ENCODE peak calls at places on chromosomes 6 and 20, in eight cellular contexts. One of them, this sample, is unnamed.

GRCh38 chr6:9116026-9116425 is 680.7 kb upstream of the SLC35B3 start:
- DNase-seq in endothelial cell: no peak
- DNase-seq in PC-3: peak; percentile 12
- DNase-seq in fibroblast of villous mesenchyme: peak; percentile 5
- DNase-seq in foreskin keratinocyte: no peak
- DNase-seq in HFFc6: peak; percentile 69
- DNase-seq in psoas muscle: no peak
- DNase-seq in GM23338: no peak
- DNase-seq in this sample: no peak

GRCh38 chr20:44651507-44652373 is at the start of gene ADA:
- DNase-seq in endothelial cell: peak; percentile 58
- DNase-seq in PC-3: peak; percentile 65
- DNase-seq in fibroblast of villous mesenchyme: peak; percentile 53
- DNase-seq in foreskin keratinocyte: peak; percentile 58
- DNase-seq in HFFc6: no peak
- DNase-seq in psoas muscle: peak; percentile 71
- DNase-seq in GM23338: peak; percentile 71
- DNase-seq in this sample: peak; percentile 77

GRCh38 chr20:15475483-15475882 is 1097.8 kb downstream of the KIF16B start:
- DNase-seq in endothelial cell: no peak
- DNase-seq in PC-3: peak; percentile 24
- DNase-seq in fibroblast of villous mesenchyme: no peak
- DNase-seq in foreskin keratinocyte: peak; percentile 50
- DNase-seq in HFFc6: no peak
- DNase-seq in psoas muscle: no peak
- DNase-seq in GM23338: no peak
- DNase-seq in this sample: peak; percentile 17

GRCh38 chr6:15879372-15880261 is 216.8 kb upstream of the DTNBP1 start:
- DNase-seq in endothelial cell: no peak
- DNase-seq in PC-3: peak; percentile 56
- DNase-seq in fibroblast of villous mesenchyme: peak; percentile 86
- DNase-seq in foreskin keratinocyte: peak; percentile 60
- DNase-seq in HFFc6: no peak
- DNase-seq in psoas muscle: peak; percentile 71
- DNase-seq in GM23338: no peak
- DNase-seq in this sample: no peak

GRCh38 chr6:109073344-109074235 is 21.1 kb downstream of the SESN1 start:
- DNase-seq in endothelial cell: peak; percentile 37
- DNase-seq in PC-3: peak; percentile 74
- DNase-seq in fibroblast of villous mesenchyme: peak; percentile 86
- DNase-seq in foreskin keratinocyte: peak; percentile 48
- DNase-seq in HFFc6: peak; percentile 60
- DNase-seq in psoas muscle: no peak
- DNase-seq in GM23338: peak; percentile 86
- DNase-seq in this sample: peak; percentile 41

GRCh38 chr6:150907385-150907784 is 41.9 kb downstream of the MTHFD1L start:
- DNase-seq in endothelial cell: no peak
- DNase-seq in PC-3: no peak
- DNase-seq in fibroblast of villous mesenchyme: no peak
- DNase-seq in foreskin keratinocyte: no peak
- DNase-seq in HFFc6: no peak
- DNase-seq in psoas muscle: no peak
- DNase-seq in GM23338: no peak
- DNase-seq in this sample: no peak

GRCh38 chr20:47847882-47848485 is 62.7 kb upstream of the SULF2 start:
- DNase-seq in endothelial cell: no peak
- DNase-seq in PC-3: peak; percentile 38
- DNase-seq in fibroblast of villous mesenchyme: no peak
- DNase-seq in foreskin keratinocyte: no peak
- DNase-seq in HFFc6: no peak
- DNase-seq in psoas muscle: no peak
- DNase-seq in GM23338: no peak
- DNase-seq in this sample: no peak

GRCh38 chr6:106194949-106195919 is 109.1 kb downstream of the PRDM1 start:
- DNase-seq in endothelial cell: no peak
- DNase-seq in PC-3: peak; percentile 74
- DNase-seq in fibroblast of villous mesenchyme: peak; percentile 49
- DNase-seq in foreskin keratinocyte: peak; percentile 99
- DNase-seq in HFFc6: peak; percentile 58
- DNase-seq in psoas muscle: no peak
- DNase-seq in GM23338: no peak
- DNase-seq in this sample: no peak

GRCh38 chr20:38434770-38435554 is at the start of gene SNHG17:
- DNase-seq in endothelial cell: peak; percentile 90
- DNase-seq in PC-3: peak; percentile 94
- DNase-seq in fibroblast of villous mesenchyme: peak; percentile 95
- DNase-seq in foreskin keratinocyte: peak; percentile 82
- DNase-seq in HFFc6: peak; percentile 87
- DNase-seq in psoas muscle: peak; percentile 92
- DNase-seq in GM23338: peak; percentile 97
- DNase-seq in this sample: peak; percentile 93

GRCh38 chr20:38055294-38055693 is 21.7 kb downstream of the RPRD1B start:
- DNase-seq in endothelial cell: no peak
- DNase-seq in PC-3: no peak
- DNase-seq in fibroblast of villous mesenchyme: no peak
- DNase-seq in foreskin keratinocyte: no peak
- DNase-seq in HFFc6: no peak
- DNase-seq in psoas muscle: no peak
- DNase-seq in GM23338: no peak
- DNase-seq in this sample: no peak

GRCh38 chr20:25539742-25540201 is 45.6 kb downstream of the NINL start:
- DNase-seq in endothelial cell: no peak
- DNase-seq in PC-3: no peak
- DNase-seq in fibroblast of villous mesenchyme: peak; percentile 21
- DNase-seq in foreskin keratinocyte: no peak
- DNase-seq in HFFc6: no peak
- DNase-seq in psoas muscle: no peak
- DNase-seq in GM23338: no peak
- DNase-seq in this sample: no peak

GRCh38 chr6:107418118-107418517 is 41.2 kb downstream of the PDSS2 start:
- DNase-seq in endothelial cell: no peak
- DNase-seq in PC-3: peak; percentile 7
- DNase-seq in fibroblast of villous mesenchyme: no peak
- DNase-seq in foreskin keratinocyte: peak; percentile 8
- DNase-seq in HFFc6: peak; percentile 24
- DNase-seq in psoas muscle: no peak
- DNase-seq in GM23338: peak; percentile 77
- DNase-seq in this sample: no peak

GRCh38 chr6:4788953-4789584 is 12.9 kb downstream of the CDYL start:
- DNase-seq in endothelial cell: no peak
- DNase-seq in PC-3: no peak
- DNase-seq in fibroblast of villous mesenchyme: no peak
- DNase-seq in foreskin keratinocyte: no peak
- DNase-seq in HFFc6: no peak
- DNase-seq in psoas muscle: no peak
- DNase-seq in GM23338: peak; percentile 74
- DNase-seq in this sample: peak; percentile 31

GRCh38 chr6:157823523-157824370 is 701 bp downstream of the SNX9 start:
- DNase-seq in endothelial cell: peak; percentile 26
- DNase-seq in PC-3: peak; percentile 56
- DNase-seq in fibroblast of villous mesenchyme: peak; percentile 85
- DNase-seq in foreskin keratinocyte: peak; percentile 79
- DNase-seq in HFFc6: peak; percentile 43
- DNase-seq in psoas muscle: peak; percentile 40
- DNase-seq in GM23338: peak; percentile 49
- DNase-seq in this sample: peak; percentile 50
- TF ChIP-seq CTCF in endothelial cell: peak; percentile 20
- TF ChIP-seq CTCF in PC-3: no peak
- TF ChIP-seq CTCF in fibroblast of villous mesenchyme: no peak
- TF ChIP-seq CTCF in foreskin keratinocyte: peak; percentile 11
- TF ChIP-seq CTCF in HFFc6: peak; percentile 28
- TF ChIP-seq CTCF in psoas muscle: peak; percentile 22
- TF ChIP-seq CTCF in GM23338: peak; percentile 15
- TF ChIP-seq CTCF in this sample: no peak

GRCh38 chr20:57652865-57653545 is 32.8 kb upstream of the ZBP1 start:
- DNase-seq in endothelial cell: peak; percentile 1
- DNase-seq in PC-3: no peak
- DNase-seq in fibroblast of villous mesenchyme: no peak
- DNase-seq in foreskin keratinocyte: no peak
- DNase-seq in HFFc6: no peak
- DNase-seq in psoas muscle: no peak
- DNase-seq in GM23338: no peak
- DNase-seq in this sample: no peak
- TF ChIP-seq CTCF in endothelial cell: no peak
- TF ChIP-seq CTCF in PC-3: peak; percentile 19
- TF ChIP-seq CTCF in fibroblast of villous mesenchyme: no peak
- TF ChIP-seq CTCF in foreskin keratinocyte: no peak
- TF ChIP-seq CTCF in HFFc6: no peak
- TF ChIP-seq CTCF in psoas muscle: no peak
- TF ChIP-seq CTCF in GM23338: no peak
- TF ChIP-seq CTCF in this sample: no peak

DNA sequence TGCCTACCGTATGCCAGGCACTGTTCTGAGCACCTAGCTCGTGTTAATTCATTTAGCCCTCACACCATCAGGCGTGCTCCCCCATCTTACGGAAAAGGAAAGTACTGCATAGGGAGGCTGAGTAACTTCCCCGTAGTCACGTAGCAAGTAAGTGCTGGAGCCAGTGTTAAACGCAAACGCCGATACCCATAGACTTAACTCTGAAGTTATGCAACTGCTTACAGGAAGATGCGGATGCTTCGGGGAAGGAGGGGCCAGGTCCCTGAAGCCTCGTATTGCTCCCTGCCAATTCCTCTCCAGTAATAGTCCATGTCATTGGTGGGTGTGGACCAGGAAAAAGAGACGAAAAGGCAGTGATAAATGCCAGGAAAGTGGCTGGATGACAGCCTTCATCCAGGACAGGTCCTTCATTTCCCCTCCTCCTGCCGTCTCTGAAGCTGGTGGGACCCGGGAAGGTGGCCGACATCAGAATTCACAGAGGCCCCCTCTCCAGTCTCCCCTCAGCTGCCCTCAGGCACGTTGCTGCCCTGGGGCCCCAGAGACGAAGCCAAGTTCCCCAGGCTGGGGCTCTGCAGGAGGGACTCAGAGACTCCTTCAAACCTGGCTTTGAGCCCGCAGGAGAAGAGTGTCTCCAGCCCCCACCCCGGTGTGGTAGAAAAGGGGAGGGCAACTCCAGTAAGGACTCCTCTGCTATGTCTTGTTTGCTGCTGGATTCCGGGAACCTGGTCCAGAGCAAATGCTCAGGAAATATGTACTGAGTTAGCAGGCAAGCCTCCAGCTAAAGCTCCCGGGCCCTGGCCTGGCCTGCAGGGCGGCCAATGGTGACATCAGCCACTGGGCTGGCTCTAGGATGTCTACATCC is 37.7 kb downstream of the RAB44 start:
- DNase-seq in endothelial cell: no peak
- DNase-seq in PC-3: peak; percentile 59
- DNase-seq in fibroblast of villous mesenchyme: peak; percentile 87
- DNase-seq in foreskin keratinocyte: peak; percentile 71
- DNase-seq in HFFc6: peak; percentile 83
- DNase-seq in psoas muscle: peak; percentile 85
- DNase-seq in GM23338: peak; percentile 52
- DNase-seq in this sample: no peak
- TF ChIP-seq CTCF in endothelial cell: no peak
- TF ChIP-seq CTCF in PC-3: no peak
- TF ChIP-seq CTCF in fibroblast of villous mesenchyme: no peak
- TF ChIP-seq CTCF in foreskin keratinocyte: peak; percentile 61
- TF ChIP-seq CTCF in HFFc6: peak; percentile 30
- TF ChIP-seq CTCF in psoas muscle: no peak
- TF ChIP-seq CTCF in GM23338: no peak
- TF ChIP-seq CTCF in this sample: no peak

GRCh38 chr20:50594591-50595432 is 84.6 kb downstream of the PTPN1 start:
- DNase-seq in endothelial cell: no peak
- DNase-seq in PC-3: no peak
- DNase-seq in fibroblast of villous mesenchyme: no peak
- DNase-seq in foreskin keratinocyte: no peak
- DNase-seq in HFFc6: no peak
- DNase-seq in psoas muscle: no peak
- DNase-seq in GM23338: peak; percentile 40
- DNase-seq in this sample: no peak
- TF ChIP-seq CTCF in endothelial cell: no peak
- TF ChIP-seq CTCF in PC-3: no peak
- TF ChIP-seq CTCF in fibroblast of villous mesenchyme: no peak
- TF ChIP-seq CTCF in foreskin keratinocyte: no peak
- TF ChIP-seq CTCF in HFFc6: peak; percentile 16
- TF ChIP-seq CTCF in psoas muscle: no peak
- TF ChIP-seq CTCF in GM23338: no peak
- TF ChIP-seq CTCF in this sample: no peak

GRCh38 chr6:13711384-13711725 is 280 bp downstream of the RANBP9 start:
- DNase-seq in endothelial cell: no peak
- DNase-seq in PC-3: no peak
- DNase-seq in fibroblast of villous mesenchyme: peak; percentile 59
- DNase-seq in foreskin keratinocyte: no peak
- DNase-seq in HFFc6: peak; percentile 61
- DNase-seq in psoas muscle: no peak
- DNase-seq in GM23338: no peak
- DNase-seq in this sample: no peak
- TF ChIP-seq CTCF in endothelial cell: no peak
- TF ChIP-seq CTCF in PC-3: peak; percentile 11
- TF ChIP-seq CTCF in fibroblast of villous mesenchyme: no peak
- TF ChIP-seq CTCF in foreskin keratinocyte: peak; percentile 53
- TF ChIP-seq CTCF in HFFc6: peak; percentile 52
- TF ChIP-seq CTCF in psoas muscle: peak; percentile 22
- TF ChIP-seq CTCF in GM23338: no peak
- TF ChIP-seq CTCF in this sample: no peak

GRCh38 chr6:69311888-69312287 is 484.9 kb downstream of the LMBRD1 start:
- DNase-seq in endothelial cell: no peak
- DNase-seq in PC-3: no peak
- DNase-seq in fibroblast of villous mesenchyme: no peak
- DNase-seq in foreskin keratinocyte: no peak
- DNase-seq in HFFc6: no peak
- DNase-seq in psoas muscle: no peak
- DNase-seq in GM23338: peak; percentile 9
- DNase-seq in this sample: no peak
- TF ChIP-seq CTCF in endothelial cell: no peak
- TF ChIP-seq CTCF in PC-3: no peak
- TF ChIP-seq CTCF in fibroblast of villous mesenchyme: no peak
- TF ChIP-seq CTCF in foreskin keratinocyte: no peak
- TF ChIP-seq CTCF in HFFc6: no peak
- TF ChIP-seq CTCF in psoas muscle: no peak
- TF ChIP-seq CTCF in GM23338: no peak
- TF ChIP-seq CTCF in this sample: no peak

DNA sequence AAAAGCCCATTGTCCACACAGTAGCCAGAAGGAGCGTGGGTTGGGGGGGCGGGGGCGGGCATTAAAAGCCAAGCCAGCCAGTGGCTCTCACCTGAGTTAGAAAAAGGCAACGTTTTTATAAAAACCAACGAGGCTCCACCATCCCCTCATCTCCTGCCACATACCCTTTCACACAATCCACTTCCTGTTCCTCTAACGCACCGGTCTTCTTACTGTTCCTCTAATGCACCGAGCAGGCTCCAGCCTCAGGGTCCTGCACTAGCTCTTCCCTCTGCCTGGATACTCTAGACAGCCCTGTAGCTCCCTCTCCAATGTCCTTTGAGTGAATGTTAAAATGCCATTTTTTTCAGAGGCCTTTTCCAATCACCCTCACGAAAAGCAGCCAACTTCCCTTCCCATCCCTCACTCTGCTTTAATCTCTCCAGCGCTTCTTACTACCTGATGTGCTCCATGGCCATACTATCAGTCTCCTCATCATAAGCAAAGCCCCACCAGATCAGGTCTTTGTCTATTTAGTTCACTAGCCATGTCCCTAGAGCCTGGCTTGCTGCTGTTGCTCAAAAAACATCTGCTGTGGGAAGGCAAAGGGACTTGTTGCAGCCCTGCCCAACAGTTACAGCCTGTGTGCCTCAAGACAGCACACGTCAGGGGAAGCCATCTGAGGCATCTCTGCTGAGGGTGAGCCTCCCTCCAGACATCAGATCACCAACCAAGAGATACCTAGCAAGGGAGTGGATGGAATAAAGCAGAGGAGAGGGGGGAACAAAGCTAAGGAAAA is 4.0 kb downstream of the FKBP1A start:
- DNase-seq in endothelial cell: no peak
- DNase-seq in PC-3: no peak
- DNase-seq in fibroblast of villous mesenchyme: peak; percentile 45
- DNase-seq in foreskin keratinocyte: no peak
- DNase-seq in HFFc6: no peak
- DNase-seq in psoas muscle: no peak
- DNase-seq in GM23338: no peak
- DNase-seq in this sample: no peak
- TF ChIP-seq CTCF in endothelial cell: no peak
- TF ChIP-seq CTCF in PC-3: no peak
- TF ChIP-seq CTCF in fibroblast of villous mesenchyme: no peak
- TF ChIP-seq CTCF in foreskin keratinocyte: no peak
- TF ChIP-seq CTCF in HFFc6: no peak
- TF ChIP-seq CTCF in psoas muscle: no peak
- TF ChIP-seq CTCF in GM23338: no peak
- TF ChIP-seq CTCF in this sample: no peak